ENCODE peak calls at places on chromosome 16, in six cellular contexts. Q is left cardiac atrium; Y is posterior cingulate gyrus; U is caudate nucleus; L is fibroblast of mammary gland; R is effector memory CD8-positive, alpha-beta T cell. P is an unnamed sample.

GRCh38 chr16:88633684-88634140 is 4.7 kb upstream of the IL17C start:
- DNase-seq in Q (no peak), Y (no peak), U (no peak), L (peak), R (peak), P (peak)

GRCh38 chr16:11181889-11182279 is 74.1 kb downstream of the SOCS1 start:
- DNase-seq in Q (no peak), Y (no peak), U (no peak), L (peak), R (no peak), P (no peak)

GRCh38 chr16:49366669-49367068 is 6.9 kb upstream of the C16orf78 start:
- DNase-seq in Q (no peak), Y (no peak), U (no peak), L (no peak), R (no peak), P (no peak)

GRCh38 chr16:56918467-56919012 is 13.4 kb upstream of the HERPUD1 start:
- DNase-seq in Q (no peak), Y (no peak), U (no peak), L (no peak), R (no peak), P (no peak)

GRCh38 chr16:27367463-27368357 is 34.3 kb upstream of the IL21R start:
- DNase-seq in Q (peak), Y (peak), U (no peak), L (peak), R (peak), P (peak)

GRCh38 chr16:64455275-64455674 is 666.6 kb downstream of the CDH11 start:
- DNase-seq in Q (no peak), Y (no peak), U (no peak), L (peak), R (no peak), P (no peak)

GRCh38 chr16:58011652-58012051 is 10.4 kb downstream of the USB1 start:
- DNase-seq in Q (no peak), Y (no peak), U (no peak), L (no peak), R (no peak), P (no peak)

GRCh38 chr16:11627822-11628457 is 40.3 kb upstream of the SNN start:
- DNase-seq in Q (peak), Y (no peak), U (no peak), L (peak), R (no peak), P (peak)

GRCh38 chr16:13060932-13061331 is 159.5 kb downstream of the SHISA9 start:
- DNase-seq in Q (no peak), Y (no peak), U (no peak), L (no peak), R (no peak), P (no peak)

GRCh38 chr16:55527885-55528284 is 19.0 kb downstream of the LPCAT2 start:
- DNase-seq in Q (no peak), Y (no peak), U (no peak), L (no peak), R (no peak), P (no peak)

GRCh38 chr16:57757883-57758282 is 22.3 kb downstream of the KATNB1 start:
- DNase-seq in Q (no peak), Y (no peak), U (no peak), L (no peak), R (no peak), P (no peak)

GRCh38 chr16:898216-898615 is 72.6 kb downstream of the LMF1 start:
- DNase-seq in Q (no peak), Y (no peak), U (no peak), L (no peak), R (no peak), P (no peak)

P was measured in stomach.